ENCODE peak calls at places on chromosomes 4 and X, in eight cellular contexts. Q, O, S, I, F, A, N and D are unnamed samples.

GRCh38 chr4:151674804-151675290 is 86.0 kb downstream of the GATB start:
- DNase-seq in N (no peak), S (no peak), A (peak), I (peak), Q (peak), F (no peak), O (no peak), D (no peak)

GRCh38 chr4:68581382-68582338 is 5.5 kb upstream of the UGT2B17 start:
- DNase-seq in F (no peak), I (no peak), N (no peak), A (no peak), O (no peak), S (no peak), Q (no peak), D (no peak)

GRCh38 chr4:8263397-8263796 is 6.2 kb upstream of the HTRA3 start:
- DNase-seq in N (no peak), O (no peak), S (no peak), Q (no peak), F (no peak), I (no peak), A (no peak), D (no peak)

GRCh38 chrX:150982786-150983525 is at the start of gene HMGB3:
- DNase-seq in A (peak), F (peak), S (peak), Q (peak), I (peak), O (peak), N (peak), D (peak)

GRCh38 chr4:21697583-21697982 is 251.0 kb downstream of the KCNIP4 start:
- DNase-seq in I (peak), O (no peak), N (no peak), Q (peak), A (peak), F (no peak), S (peak), D (no peak)

GRCh38 chr4:10716163-10716562 is 31.6 kb upstream of the CLNK start:
- DNase-seq in N (no peak), A (no peak), F (no peak), I (no peak), O (no peak), Q (no peak), S (no peak), D (no peak)

GRCh38 chr4:57989430-57989829 is 879.2 kb upstream of the IGFBP7 start:
- DNase-seq in F (no peak), O (no peak), I (no peak), S (no peak), Q (no peak), N (no peak), A (no peak), D (no peak)

GRCh38 chrX:154408659-154409221 is 314 bp downstream of the DNASE1L1 start:
- DNase-seq in I (no peak), F (no peak), Q (no peak), O (no peak), N (no peak), S (no peak), A (no peak), D (no peak)

GRCh38 chrX:39814391-39814790 is 283.4 kb downstream of the BCOR start:
- DNase-seq in S (peak), F (peak), A (no peak), N (peak), I (no peak), O (peak), Q (no peak), D (peak)

GRCh38 chrX:136954930-136955329 is 74.4 kb upstream of the RBMX start:
- DNase-seq in S (no peak), A (peak), I (no peak), F (peak), N (peak), Q (no peak), O (no peak), D (no peak)